ENCODE peak calls at places on chromosome 1, in five cellular contexts. One of them, this sample, is unnamed.

GRCh38 chr1:55507578-55507931 is 292.4 kb upstream of the USP24 start:
- DNase-seq in central memory CD4-positive, alpha-beta T cell: no peak
- DNase-seq in activated effector memory CD4-positive, alpha-beta T cell treated with Interleukin-2 at 50 U/mL for 16 hours: no peak
- DNase-seq in NCI-H1092: no peak
- DNase-seq in AG08395: no peak
- DNase-seq in this sample: no peak

GRCh38 chr1:116218922-116219321 is 107.7 kb downstream of the MAB21L3 start:
- DNase-seq in activated effector memory CD4-positive, alpha-beta T cell treated with Interleukin-2 at 50 U/mL for 16 hours: no peak
- DNase-seq in AG08395: no peak
- DNase-seq in NCI-H1092: no peak
- DNase-seq in central memory CD4-positive, alpha-beta T cell: no peak
- DNase-seq in this sample: no peak

GRCh38 chr1:44405804-44406743 is 1.0 kb downstream of the RNF220 start:
- DNase-seq in activated effector memory CD4-positive, alpha-beta T cell treated with Interleukin-2 at 50 U/mL for 16 hours: no peak
- DNase-seq in NCI-H1092: no peak
- DNase-seq in central memory CD4-positive, alpha-beta T cell: peak; percentile 18
- DNase-seq in AG08395: no peak
- DNase-seq in this sample: peak; percentile 27

GRCh38 chr1:153869486-153869885 is 53.3 kb downstream of the GATAD2B start:
- DNase-seq in activated effector memory CD4-positive, alpha-beta T cell treated with Interleukin-2 at 50 U/mL for 16 hours: no peak
- DNase-seq in central memory CD4-positive, alpha-beta T cell: no peak
- DNase-seq in AG08395: no peak
- DNase-seq in NCI-H1092: no peak
- DNase-seq in this sample: no peak

GRCh38 chr1:33436557-33437296 is 5.8 kb upstream of the PHC2 start:
- DNase-seq in AG08395: no peak
- DNase-seq in activated effector memory CD4-positive, alpha-beta T cell treated with Interleukin-2 at 50 U/mL for 16 hours: no peak
- DNase-seq in central memory CD4-positive, alpha-beta T cell: no peak
- DNase-seq in NCI-H1092: no peak
- DNase-seq in this sample: no peak

GRCh38 chr1:54227091-54227602 is 27.2 kb downstream of the MRPL37 start:
- DNase-seq in central memory CD4-positive, alpha-beta T cell: no peak
- DNase-seq in AG08395: peak; percentile 79
- DNase-seq in activated effector memory CD4-positive, alpha-beta T cell treated with Interleukin-2 at 50 U/mL for 16 hours: no peak
- DNase-seq in NCI-H1092: no peak
- DNase-seq in this sample: no peak

GRCh38 chr1:173056355-173056754 is 5.6 kb upstream of the TNFSF18 start:
- DNase-seq in activated effector memory CD4-positive, alpha-beta T cell treated with Interleukin-2 at 50 U/mL for 16 hours: no peak
- DNase-seq in NCI-H1092: no peak
- DNase-seq in central memory CD4-positive, alpha-beta T cell: no peak
- DNase-seq in AG08395: no peak
- DNase-seq in this sample: no peak

GRCh38 chr1:50976111-50976889 is 6.3 kb downstream of the CDKN2C start:
- DNase-seq in central memory CD4-positive, alpha-beta T cell: no peak
- DNase-seq in activated effector memory CD4-positive, alpha-beta T cell treated with Interleukin-2 at 50 U/mL for 16 hours: no peak
- DNase-seq in NCI-H1092: peak; percentile 60
- DNase-seq in AG08395: no peak
- DNase-seq in this sample: no peak

GRCh38 chr1:77044133-77044849 is 174.9 kb downstream of the PIGK start:
- DNase-seq in activated effector memory CD4-positive, alpha-beta T cell treated with Interleukin-2 at 50 U/mL for 16 hours: no peak
- DNase-seq in NCI-H1092: no peak
- DNase-seq in AG08395: no peak
- DNase-seq in central memory CD4-positive, alpha-beta T cell: no peak
- DNase-seq in this sample: no peak

GRCh38 chr1:162040657-162041056 is 17.0 kb upstream of the OLFML2B start:
- DNase-seq in central memory CD4-positive, alpha-beta T cell: no peak
- DNase-seq in NCI-H1092: no peak
- DNase-seq in AG08395: peak; percentile 47
- DNase-seq in activated effector memory CD4-positive, alpha-beta T cell treated with Interleukin-2 at 50 U/mL for 16 hours: no peak
- DNase-seq in this sample: no peak

GRCh38 chr1:41475859-41476567 is 8.5 kb downstream of the EDN2 start:
- DNase-seq in AG08395: peak; percentile 52
- DNase-seq in central memory CD4-positive, alpha-beta T cell: no peak
- DNase-seq in NCI-H1092: no peak
- DNase-seq in activated effector memory CD4-positive, alpha-beta T cell treated with Interleukin-2 at 50 U/mL for 16 hours: no peak
- DNase-seq in this sample: no peak

GRCh38 chr1:35560256-35561225 is 2.9 kb downstream of the NCDN start:
- DNase-seq in central memory CD4-positive, alpha-beta T cell: no peak
- DNase-seq in NCI-H1092: no peak
- DNase-seq in AG08395: no peak
- DNase-seq in activated effector memory CD4-positive, alpha-beta T cell treated with Interleukin-2 at 50 U/mL for 16 hours: no peak
- DNase-seq in this sample: no peak

GRCh38 chr1:172969611-172970010 is 81.1 kb downstream of the TNFSF18 start:
- DNase-seq in NCI-H1092: no peak
- DNase-seq in AG08395: peak; percentile 71
- DNase-seq in central memory CD4-positive, alpha-beta T cell: no peak
- DNase-seq in activated effector memory CD4-positive, alpha-beta T cell treated with Interleukin-2 at 50 U/mL for 16 hours: no peak
- DNase-seq in this sample: no peak

GRCh38 chr1:26278835-26279597 is 870 bp upstream of the SH3BGRL3 start:
- DNase-seq in AG08395: peak; percentile 61
- DNase-seq in activated effector memory CD4-positive, alpha-beta T cell treated with Interleukin-2 at 50 U/mL for 16 hours: no peak
- DNase-seq in central memory CD4-positive, alpha-beta T cell: no peak
- DNase-seq in NCI-H1092: no peak
- DNase-seq in this sample: no peak

GRCh38 chr1:63718464-63719075 is 55.2 kb upstream of the ROR1 start:
- DNase-seq in central memory CD4-positive, alpha-beta T cell: no peak
- DNase-seq in AG08395: no peak
- DNase-seq in NCI-H1092: no peak
- DNase-seq in activated effector memory CD4-positive, alpha-beta T cell treated with Interleukin-2 at 50 U/mL for 16 hours: no peak
- DNase-seq in this sample: no peak

GRCh38 chr1:225944387-225944786 is 3.4 kb upstream of the LEFTY2 start:
- DNase-seq in central memory CD4-positive, alpha-beta T cell: no peak
- DNase-seq in AG08395: no peak
- DNase-seq in NCI-H1092: no peak
- DNase-seq in activated effector memory CD4-positive, alpha-beta T cell treated with Interleukin-2 at 50 U/mL for 16 hours: no peak
- DNase-seq in this sample: no peak

GRCh38 chr1:66343569-66344325 is 190.2 kb upstream of the SGIP1 start:
- DNase-seq in central memory CD4-positive, alpha-beta T cell: no peak
- DNase-seq in activated effector memory CD4-positive, alpha-beta T cell treated with Interleukin-2 at 50 U/mL for 16 hours: no peak
- DNase-seq in AG08395: no peak
- DNase-seq in NCI-H1092: no peak
- DNase-seq in this sample: no peak

GRCh38 chr1:29234471-29234870 is 1.9 kb upstream of the PTPRU start:
- DNase-seq in AG08395: no peak
- DNase-seq in NCI-H1092: no peak
- DNase-seq in central memory CD4-positive, alpha-beta T cell: no peak
- DNase-seq in activated effector memory CD4-positive, alpha-beta T cell treated with Interleukin-2 at 50 U/mL for 16 hours: no peak
- DNase-seq in this sample: no peak

GRCh38 chr1:231395051-231395995 is 26.8 kb downstream of the EGLN1 start:
- DNase-seq in NCI-H1092: no peak
- DNase-seq in central memory CD4-positive, alpha-beta T cell: no peak
- DNase-seq in AG08395: peak; percentile 93
- DNase-seq in activated effector memory CD4-positive, alpha-beta T cell treated with Interleukin-2 at 50 U/mL for 16 hours: no peak
- DNase-seq in this sample: no peak

GRCh38 chr1:42937141-42937696 is 21.4 kb downstream of the SLC2A1 start:
- DNase-seq in central memory CD4-positive, alpha-beta T cell: no peak
- DNase-seq in AG08395: no peak
- DNase-seq in activated effector memory CD4-positive, alpha-beta T cell treated with Interleukin-2 at 50 U/mL for 16 hours: no peak
- DNase-seq in NCI-H1092: no peak
- DNase-seq in this sample: no peak

GRCh38 chr1:18734001-18734400 is 103.4 kb downstream of the PAX7 start:
- DNase-seq in NCI-H1092: no peak
- DNase-seq in central memory CD4-positive, alpha-beta T cell: no peak
- DNase-seq in activated effector memory CD4-positive, alpha-beta T cell treated with Interleukin-2 at 50 U/mL for 16 hours: no peak
- DNase-seq in AG08395: no peak
- DNase-seq in this sample: no peak

GRCh38 chr1:17075470-17076255 is 21.8 kb upstream of the SDHB start:
- DNase-seq in central memory CD4-positive, alpha-beta T cell: no peak
- DNase-seq in NCI-H1092: no peak
- DNase-seq in AG08395: peak; percentile 30
- DNase-seq in activated effector memory CD4-positive, alpha-beta T cell treated with Interleukin-2 at 50 U/mL for 16 hours: no peak
- DNase-seq in this sample: no peak

GRCh38 chr1:56542651-56543050 is 36.7 kb downstream of the PLPP3 start:
- DNase-seq in NCI-H1092: no peak
- DNase-seq in AG08395: no peak
- DNase-seq in activated effector memory CD4-positive, alpha-beta T cell treated with Interleukin-2 at 50 U/mL for 16 hours: no peak
- DNase-seq in central memory CD4-positive, alpha-beta T cell: no peak
- DNase-seq in this sample: no peak

GRCh38 chr1:6378096-6378746 is 15.3 kb downstream of the ACOT7 start:
- DNase-seq in AG08395: no peak
- DNase-seq in central memory CD4-positive, alpha-beta T cell: no peak
- DNase-seq in NCI-H1092: peak; percentile 55
- DNase-seq in activated effector memory CD4-positive, alpha-beta T cell treated with Interleukin-2 at 50 U/mL for 16 hours: no peak
- DNase-seq in this sample: no peak

GRCh38 chr1:29706936-29707335 is 470.6 kb downstream of the PTPRU start:
- DNase-seq in central memory CD4-positive, alpha-beta T cell: no peak
- DNase-seq in activated effector memory CD4-positive, alpha-beta T cell treated with Interleukin-2 at 50 U/mL for 16 hours: no peak
- DNase-seq in NCI-H1092: peak; percentile 92
- DNase-seq in AG08395: peak; percentile 68
- DNase-seq in this sample: no peak

GRCh38 chr1:171468120-171468790 is 17.1 kb upstream of the PRRC2C start:
- DNase-seq in NCI-H1092: no peak
- DNase-seq in AG08395: peak; percentile 55
- DNase-seq in central memory CD4-positive, alpha-beta T cell: no peak
- DNase-seq in activated effector memory CD4-positive, alpha-beta T cell treated with Interleukin-2 at 50 U/mL for 16 hours: no peak
- DNase-seq in this sample: no peak

GRCh38 chr1:222009105-222009730 is 267.3 kb upstream of the DUSP10 start:
- DNase-seq in AG08395: no peak
- DNase-seq in activated effector memory CD4-positive, alpha-beta T cell treated with Interleukin-2 at 50 U/mL for 16 hours: no peak
- DNase-seq in central memory CD4-positive, alpha-beta T cell: peak; percentile 1
- DNase-seq in NCI-H1092: peak; percentile 8
- DNase-seq in this sample: peak; percentile 18

GRCh38 chr1:2969870-2970291 is 51.4 kb upstream of the ACTRT2 start:
- DNase-seq in NCI-H1092: no peak
- DNase-seq in AG08395: no peak
- DNase-seq in activated effector memory CD4-positive, alpha-beta T cell treated with Interleukin-2 at 50 U/mL for 16 hours: no peak
- DNase-seq in central memory CD4-positive, alpha-beta T cell: no peak
- DNase-seq in this sample: no peak

GRCh38 chr1:203048555-203049051 is 22.3 kb downstream of the PPFIA4 start:
- DNase-seq in NCI-H1092: no peak
- DNase-seq in AG08395: no peak
- DNase-seq in activated effector memory CD4-positive, alpha-beta T cell treated with Interleukin-2 at 50 U/mL for 16 hours: no peak
- DNase-seq in central memory CD4-positive, alpha-beta T cell: no peak
- DNase-seq in this sample: no peak

GRCh38 chr1:94094466-94095111 is 26.4 kb downstream of the ABCA4 start:
- DNase-seq in activated effector memory CD4-positive, alpha-beta T cell treated with Interleukin-2 at 50 U/mL for 16 hours: no peak
- DNase-seq in AG08395: peak; percentile 41
- DNase-seq in NCI-H1092: no peak
- DNase-seq in central memory CD4-positive, alpha-beta T cell: no peak
- DNase-seq in this sample: no peak

GRCh38 chr1:14961661-14962267 is 191.8 kb upstream of the TMEM51 start:
- DNase-seq in central memory CD4-positive, alpha-beta T cell: no peak
- DNase-seq in NCI-H1092: no peak
- DNase-seq in AG08395: no peak
- DNase-seq in activated effector memory CD4-positive, alpha-beta T cell treated with Interleukin-2 at 50 U/mL for 16 hours: no peak
- DNase-seq in this sample: no peak

This sample was measured in CD4-positive, alpha-beta memory T cell.